ENCODE peak calls at places on chromosome 5, in five cellular contexts. K is nucleus accumbens; Y is stimulated activated CD8-positive, alpha-beta memory T cell treated with anti-CD3 and anti-CD28 coated beads, Interleukin-15, amount 100 ng/mL, for 24 hours; T is hepatocyte; W is astrocyte. R is an unnamed sample.

GRCh38 chr5:91668261-91668660 is 285.1 kb upstream of the ARRDC3 start:
- DNase-seq in T (no peak), Y (no peak), K (no peak), W (no peak), R (no peak)

GRCh38 chr5:176473335-176474006 is 25.3 kb downstream of the FAF2 start:
- DNase-seq in T (no peak), K (no peak), W (no peak), Y (no peak), R (no peak)

GRCh38 chr5:132427285-132428146 is 58.0 kb downstream of the SLC22A5 start:
- DNase-seq in K (no peak), W (no peak), Y (no peak), T (peak), R (no peak)

GRCh38 chr5:91049800-91050199 is 333.3 kb downstream of the ARRDC3 start:
- DNase-seq in W (peak), Y (no peak), K (no peak), T (no peak), R (no peak)

GRCh38 chr5:172707285-172708182 is 63.5 kb downstream of the DUSP1 start:
- DNase-seq in K (peak), T (peak), W (peak), Y (no peak), R (no peak)

GRCh38 chr5:62969409-62970120 is 390.9 kb downstream of the LRRC70 start:
- DNase-seq in Y (no peak), W (no peak), T (no peak), K (no peak), R (no peak)

GRCh38 chr5:78109891-78110324 is 184.6 kb downstream of the AP3B1 start:
- DNase-seq in K (no peak), Y (no peak), W (no peak), T (no peak), R (no peak)

GRCh38 chr5:33824516-33825195 is 67.1 kb downstream of the ADAMTS12 start:
- DNase-seq in Y (no peak), W (peak), T (no peak), K (peak), R (peak)

GRCh38 chr5:39580702-39581498 is 156.1 kb upstream of the DAB2 start:
- DNase-seq in Y (no peak), K (no peak), T (no peak), W (peak), R (no peak)

R was measured in head of caudate nucleus.